ENCODE peak calls at places on chromosomes 3 and 15, in four cellular contexts. D is IMR-90, K is thyroid gland, E is suprapubic skin. U is an unnamed sample. For H3K4me1, the result is how much of the 10 kb centered on the place peaks cover.

GRCh38 chr15:51841401-51842040 is 12.1 kb downstream of the TMOD3 start:
- DNase-seq in D (no peak), K (no peak), E (no peak), U (no peak)

GRCh38 chr15:68400066-68400456 is 31.9 kb downstream of the ITGA11 start:
- DNase-seq in D (no peak), K (no peak), E (no peak), U (no peak)

GRCh38 chr15:39888809-39889208 is 31.3 kb downstream of the GPR176 start:
- DNase-seq in D (no peak), K (no peak), E (no peak), U (no peak)

GRCh38 chr15:41992151-41992802 is 19.9 kb upstream of the EHD4 start:
- DNase-seq in D (no peak), K (no peak), E (no peak), U (no peak)

GRCh38 chr3:154898916-154899315 is 181.2 kb upstream of the MME start:
- DNase-seq in D (no peak), K (no peak), E (no peak), U (no peak)

GRCh38 chr15:55461447-55461846 is 46.6 kb downstream of the DNAAF4 start:
- DNase-seq in D (no peak), K (no peak), E (no peak), U (no peak)

GRCh38 chr3:66439666-66440344 is 61.0 kb downstream of the LRIG1 start:
- DNase-seq in D (no peak), K (no peak), E (no peak), U (peak)

GRCh38 chr3:190120161-190121060 is at the start of gene P3H2:
- DNase-seq in D (peak), K (peak), E (peak), U (peak)

GRCh38 chr3:134354612-134355275 is 19.5 kb downstream of the AMOTL2 start:
- DNase-seq in D (no peak), K (no peak), E (no peak), U (no peak)

GRCh38 chr15:40843885-40844542 is at the start of gene SPINT1:
- DNase-seq in D (no peak), K (peak), E (no peak), U (no peak)

GRCh38 chr15:28907338-28907961 is 21.7 kb downstream of the APBA2 start:
- DNase-seq in D (no peak), K (no peak), E (peak), U (no peak)

GRCh38 chr15:85289677-85290365 is 90.6 kb upstream of the AKAP13 start:
- DNase-seq in D (peak), K (peak), E (no peak), U (no peak)

GRCh38 chr3:35748144-35748543 is 108.8 kb downstream of the ARPP21 start:
- DNase-seq in D (no peak), K (no peak), E (no peak), U (no peak)
- TF ChIP-seq CTCF in D (no peak), K (no peak), E (no peak), U (no peak)

DNA sequence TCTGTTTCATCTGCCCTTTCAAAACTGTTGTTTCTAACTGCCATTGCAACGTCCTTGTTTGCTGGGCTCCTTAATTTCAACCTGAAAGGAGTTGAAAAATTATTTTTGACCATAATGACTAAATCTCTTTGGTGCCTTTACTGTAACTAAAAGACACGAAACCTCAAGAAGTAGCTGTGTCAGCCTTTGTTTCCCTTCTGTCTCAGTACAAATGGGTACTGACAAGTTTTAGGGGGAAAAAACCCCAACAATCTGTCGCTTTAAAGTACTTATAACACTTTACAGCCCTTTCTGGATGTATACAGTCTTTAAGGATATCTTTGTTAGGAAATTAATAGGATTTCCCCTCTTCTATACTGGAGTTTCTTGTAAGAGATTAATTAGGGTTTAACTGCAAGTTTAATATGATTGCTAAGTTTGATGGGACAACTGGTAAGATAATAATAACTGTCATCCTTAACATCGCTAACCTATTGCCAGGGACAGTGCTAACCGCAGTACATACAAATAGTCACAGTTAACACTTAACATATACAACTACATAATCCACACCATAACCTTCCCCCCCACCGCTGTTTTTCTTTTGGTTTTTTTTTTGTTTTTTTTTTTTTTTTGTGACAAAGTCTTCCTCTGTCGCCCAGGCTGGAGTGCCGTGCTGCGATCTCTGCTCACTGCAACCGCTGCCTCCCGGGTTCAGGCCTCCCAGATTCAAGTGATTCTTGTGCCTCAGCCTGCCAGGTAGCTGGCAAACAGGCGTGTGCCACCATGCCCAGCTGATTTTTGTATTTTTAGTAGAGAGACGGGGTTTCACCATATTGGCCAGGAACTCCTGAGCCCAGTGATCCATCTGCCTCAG is 1.7 kb downstream of the GXYLT2 start:
- DNase-seq in D (no peak), K (peak), E (no peak), U (no peak)
- H3K4me1 ChIP-seq in D (under half), K (under half), E (under half), U (under half)

GRCh38 chr3:160365872-160366522 is 33.0 kb downstream of the IFT80 start:
- DNase-seq in D (no peak), K (no peak), E (no peak), U (no peak)
- TF ChIP-seq POLR2A in D (no peak), K (no peak), E (no peak), U (no peak)

GRCh38 chr15:57635300-57635944 is 43.7 kb downstream of the MYZAP start:
- DNase-seq in D (no peak), K (peak), E (no peak), U (peak)
- TF ChIP-seq CTCF in D (no peak), K (no peak), E (no peak), U (peak)

DNA sequence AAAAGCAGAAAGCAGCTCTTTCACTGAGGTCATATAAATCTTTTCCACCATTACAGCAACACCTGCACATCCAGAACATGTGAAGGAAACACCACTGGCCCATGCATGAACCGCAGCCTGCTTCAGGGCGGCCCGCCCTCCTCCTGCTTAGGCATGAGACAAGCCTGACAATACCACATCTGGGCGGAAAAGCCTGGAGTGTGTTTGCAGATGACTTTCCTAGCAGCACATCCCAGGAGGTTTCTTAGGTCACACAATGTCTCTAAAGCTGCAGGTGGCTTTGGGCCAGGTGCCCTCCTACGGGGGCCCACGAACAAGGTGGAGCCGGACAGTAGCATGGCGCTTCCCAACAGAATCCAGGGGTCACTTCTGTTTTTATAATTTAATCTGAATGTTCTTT is 19.6 kb downstream of the CYFIP1 start:
- DNase-seq in D (no peak), K (no peak), E (peak), U (no peak)
- H3K4me1 ChIP-seq in D (under half), K (under half), E (half or more), U (under half)

DNA sequence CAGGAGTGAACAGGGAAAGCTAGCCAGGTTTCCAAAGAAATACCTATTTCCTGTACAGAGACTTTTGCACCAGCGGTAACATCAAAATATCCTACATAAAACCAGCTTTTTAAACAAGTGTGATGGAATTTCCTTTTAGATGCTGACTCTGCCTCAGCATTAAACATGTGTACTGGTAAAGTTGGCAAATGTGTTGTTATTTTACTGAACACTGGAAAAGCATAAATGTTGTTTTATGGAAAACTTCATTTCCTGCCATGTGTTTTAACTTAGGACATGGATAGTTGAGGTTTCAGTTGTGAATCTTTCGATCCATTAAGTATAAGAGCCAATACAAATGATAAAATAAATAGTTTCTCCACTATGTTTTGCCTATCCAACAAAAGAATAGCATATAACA is 15.7 kb downstream of the OXNAD1 start:
- DNase-seq in D (no peak), K (no peak), E (no peak), U (no peak)
- TF ChIP-seq POLR2A in D (no peak), K (no peak), E (no peak), U (no peak)

GRCh38 chr15:65412556-65412955 is 10.2 kb downstream of the IGDCC4 start:
- DNase-seq in D (no peak), K (no peak), E (no peak), U (no peak)

GRCh38 chr15:65413051-65413759 is 9.5 kb downstream of the IGDCC4 start:
- DNase-seq in D (no peak), K (no peak), E (no peak), U (no peak)

GRCh38 chr15:65416845-65417416 is 5.8 kb downstream of the IGDCC4 start:
- DNase-seq in D (peak), K (no peak), E (no peak), U (peak)

GRCh38 chr15:65413760-65414144 is 9.0 kb downstream of the IGDCC4 start:
- DNase-seq in D (no peak), K (no peak), E (no peak), U (no peak)

DNA sequence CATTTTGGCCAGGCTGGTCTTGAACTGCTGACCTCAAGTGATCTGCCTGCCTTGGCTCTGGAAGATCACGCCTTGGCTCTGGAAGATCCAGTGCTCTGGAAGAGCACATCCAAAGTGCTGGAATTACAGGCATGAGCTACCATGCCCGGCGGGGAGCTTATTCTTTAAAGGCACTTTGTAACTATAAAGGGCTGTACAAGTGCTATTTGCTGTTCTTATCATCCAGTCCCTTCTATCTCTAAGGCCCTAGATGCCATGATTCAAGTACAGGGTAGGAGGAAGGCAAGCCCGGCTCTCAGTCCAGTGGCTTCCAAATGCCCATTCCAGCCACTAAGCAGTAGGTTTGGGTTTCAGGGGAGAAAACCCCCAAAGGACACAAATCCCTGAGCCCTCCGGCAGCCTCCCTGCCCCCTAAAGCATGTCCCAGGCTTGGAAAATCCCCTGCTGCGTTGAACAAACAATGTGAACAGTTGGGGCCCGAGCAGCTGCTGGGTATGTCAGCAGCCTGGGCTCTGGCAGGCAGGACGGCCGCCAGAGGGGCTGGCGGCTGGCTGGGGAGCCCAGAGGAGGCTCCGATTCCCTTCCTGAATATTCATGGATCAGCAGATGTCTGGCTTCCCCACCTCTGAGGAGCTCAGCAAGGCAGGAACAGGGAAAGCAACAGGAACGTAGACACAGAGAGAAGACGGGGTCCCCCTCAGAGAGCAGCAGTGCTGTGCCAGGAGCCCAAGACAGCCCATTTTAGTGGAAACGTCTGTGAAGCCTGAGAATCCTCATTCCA is 7.7 kb downstream of the IGDCC4 start:
- DNase-seq in D (peak), K (peak), E (no peak), U (no peak)
- TF ChIP-seq CTCF in D (peak), K (no peak), E (no peak), U (no peak)

GRCh38 chr15:34330279-34330678 is 7.3 kb downstream of the SLC12A6 start:
- DNase-seq in D (no peak), K (no peak), E (no peak), U (no peak)
- H3K4me1 ChIP-seq in D (under half), K (under half), E (under half), U (under half)

GRCh38 chr15:78067328-78068241 is 9.9 kb downstream of the TBC1D2B start:
- DNase-seq in D (no peak), K (peak), E (no peak), U (no peak)

GRCh38 chr15:78063966-78064365 is 13.5 kb downstream of the TBC1D2B start:
- DNase-seq in D (peak), K (no peak), E (no peak), U (no peak)

GRCh38 chr15:78065973-78066946 is 11.3 kb downstream of the TBC1D2B start:
- DNase-seq in D (no peak), K (no peak), E (no peak), U (no peak)

GRCh38 chr15:78064544-78064943 is 13.0 kb downstream of the TBC1D2B start:
- DNase-seq in D (peak), K (no peak), E (no peak), U (no peak)

DNA sequence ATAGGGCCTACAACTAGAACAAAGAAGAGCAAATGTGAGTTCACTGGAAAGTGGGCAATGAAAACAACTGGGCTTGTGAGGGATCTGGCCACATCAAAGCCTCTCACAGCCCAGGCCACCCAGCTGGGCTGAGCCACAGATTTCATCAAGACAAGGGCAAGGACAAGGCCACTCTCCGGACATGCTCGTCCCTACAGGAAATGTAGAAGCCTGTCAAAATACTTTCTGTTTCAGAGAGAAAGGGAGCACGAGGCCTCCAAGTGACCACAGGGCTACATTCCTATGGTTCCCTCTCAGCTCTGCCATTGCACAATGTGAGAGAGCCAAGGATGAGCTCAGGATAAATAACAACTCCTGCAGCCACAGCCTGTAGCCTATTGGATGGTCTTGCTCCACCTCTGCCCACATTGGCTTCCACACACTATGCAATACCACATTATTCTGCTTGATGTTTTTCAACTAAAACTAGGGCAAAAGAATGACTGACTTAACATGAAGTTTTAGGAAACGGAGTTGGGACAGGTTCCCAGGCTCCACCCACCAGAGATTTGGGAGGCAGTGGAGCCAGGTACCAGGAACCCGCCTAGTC is 12.1 kb downstream of the TBC1D2B start:
- DNase-seq in D (peak), K (peak), E (peak), U (peak)
- TF ChIP-seq POLR2A in D (peak), K (no peak), E (no peak), U (peak)

GRCh38 chr3:136070953-136071949 is 105.7 kb downstream of the PPP2R3A start:
- DNase-seq in D (peak), K (no peak), E (no peak), U (peak)
- TF ChIP-seq CTCF in D (no peak), K (peak), E (no peak), U (no peak)

U was measured in uterus.